ENCODE peak calls at places on chromosomes 3 and 15, in seven cellular contexts. A is HepG2, K is H1, Y is GM12892, C is SK-N-SH, T is K562, X is GM12878. E is an unnamed sample.

GRCh38 chr15:33045066-33045810 is 149.3 kb downstream of the FMN1 start:
- DNase-seq in X (no peak), C (no peak), Y (no peak), A (no peak), T (no peak), K (no peak), E (no peak)

GRCh38 chr3:161231861-161232260 is 10.8 kb downstream of the NMD3 start:
- DNase-seq in X (no peak), Y (no peak), K (no peak), C (no peak), T (no peak), A (no peak), E (no peak)

GRCh38 chr3:72186485-72186864 is 401.5 kb upstream of the PROK2 start:
- DNase-seq in T (no peak), K (no peak), A (no peak), X (no peak), C (no peak), Y (no peak), E (no peak)

GRCh38 chr3:139317660-139318430 is 26.0 kb upstream of the MRPS22 start:
- DNase-seq in T (peak; percentile 70), Y (no peak), C (no peak), A (no peak), K (no peak), X (no peak), E (no peak)

GRCh38 chr3:23258110-23258509 is 55.0 kb downstream of the UBE2E2 start:
- DNase-seq in A (no peak), Y (no peak), K (no peak), T (no peak), X (no peak), C (no peak), E (no peak)

GRCh38 chr3:61356678-61357077 is 105.4 kb upstream of the FHIT start:
- DNase-seq in C (no peak), A (peak; percentile 2), T (no peak), K (no peak), Y (no peak), X (no peak), E (no peak)

GRCh38 chr3:133779626-133780203 is 25.9 kb upstream of the SRPRB start:
- DNase-seq in C (no peak), T (no peak), A (no peak), Y (no peak), X (no peak), K (no peak), E (no peak)

GRCh38 chr3:60610441-60611112 is 640.7 kb downstream of the FHIT start:
- DNase-seq in K (no peak), A (no peak), Y (no peak), C (no peak), T (no peak), X (no peak), E (no peak)

GRCh38 chr15:38991126-38991525 is 426.5 kb upstream of the RASGRP1 start:
- DNase-seq in A (peak; percentile 13), T (no peak), K (no peak), X (no peak), C (peak; percentile 36), Y (no peak), E (no peak)

GRCh38 chr3:115217678-115218451 is 70.8 kb upstream of the ZBTB20 start:
- DNase-seq in X (no peak), T (peak; percentile 6), C (peak; percentile 35), Y (no peak), K (no peak), A (peak; percentile 32), E (no peak)

GRCh38 chr3:71859128-71859519 is 74.2 kb upstream of the PROK2 start:
- DNase-seq in Y (no peak), X (no peak), K (no peak), A (peak; percentile 16), T (no peak), C (peak; percentile 55), E (no peak)

GRCh38 chr3:168688267-168688666 is 592.5 kb upstream of the GOLIM4 start:
- DNase-seq in K (no peak), A (no peak), C (no peak), X (no peak), T (no peak), Y (no peak), E (no peak)

GRCh38 chr3:169923189-169923588 is 11.8 kb downstream of the SAMD7 start:
- DNase-seq in T (no peak), X (no peak), K (no peak), A (peak; percentile 6), C (peak; percentile 76), Y (no peak), E (no peak)

GRCh38 chr3:112845772-112846171 is 892 bp downstream of the CD200R1L start:
- DNase-seq in X (no peak), A (no peak), K (no peak), C (no peak), Y (no peak), T (no peak), E (no peak)

GRCh38 chr15:92159481-92159880 is 234.2 kb upstream of the ST8SIA2 start:
- DNase-seq in Y (no peak), C (no peak), T (no peak), A (no peak), X (no peak), K (no peak), E (no peak)

GRCh38 chr15:67091073-67091965 is 25.9 kb downstream of the SMAD3 start:
- DNase-seq in A (no peak), X (peak; percentile 80), Y (no peak), C (peak; percentile 81), K (no peak), T (peak; percentile 85), E (no peak)

GRCh38 chr3:78863294-78864203 is 904.2 kb downstream of the ROBO1 start:
- DNase-seq in X (no peak), C (no peak), A (no peak), T (no peak), Y (no peak), K (no peak), E (no peak)

GRCh38 chr3:131174752-131175151 is 148.1 kb downstream of the NEK11 start:
- DNase-seq in C (no peak), K (no peak), X (peak; percentile 27), T (no peak), Y (no peak), A (no peak), E (peak; percentile 10)

GRCh38 chr3:14687360-14687759 is 12.4 kb downstream of the C3orf20 start:
- DNase-seq in Y (no peak), A (no peak), X (no peak), K (no peak), C (no peak), T (no peak), E (no peak)

GRCh38 chr3:21390136-21390535 is 360.9 kb downstream of the ZNF385D start:
- DNase-seq in T (no peak), C (no peak), Y (no peak), K (no peak), X (no peak), A (no peak), E (no peak)

GRCh38 chr3:11720220-11721113 is 76.8 kb upstream of the VGLL4 start:
- DNase-seq in Y (peak; percentile 26), C (peak; percentile 76), K (peak; percentile 69), X (no peak), A (peak; percentile 46), T (peak; percentile 42), E (peak; percentile 30)

GRCh38 chr3:42688016-42688415 is 2.7 kb downstream of the KLHL40 start:
- DNase-seq in X (no peak), A (no peak), Y (no peak), K (no peak), C (no peak), T (no peak), E (no peak)

GRCh38 chr15:69786136-69786701 is 311.5 kb downstream of the TLE3 start:
- DNase-seq in C (no peak), A (no peak), K (no peak), X (no peak), Y (no peak), T (no peak), E (no peak)

GRCh38 chr15:66862111-66862815 is 160.2 kb downstream of the SMAD6 start:
- DNase-seq in K (no peak), X (no peak), A (no peak), Y (no peak), T (no peak), C (no peak), E (no peak)

GRCh38 chr3:136437006-136437405 is 186.9 kb downstream of the PCCB start:
- DNase-seq in K (no peak), X (no peak), C (no peak), A (no peak), T (peak; percentile 2), Y (no peak), E (no peak)

GRCh38 chr3:105868450-105868744 is 415 bp downstream of the CBLB start:
- DNase-seq in C (peak; percentile 76), Y (peak; percentile 14), X (no peak), A (peak; percentile 35), K (peak; percentile 66), T (peak; percentile 12), E (no peak)

DNA sequence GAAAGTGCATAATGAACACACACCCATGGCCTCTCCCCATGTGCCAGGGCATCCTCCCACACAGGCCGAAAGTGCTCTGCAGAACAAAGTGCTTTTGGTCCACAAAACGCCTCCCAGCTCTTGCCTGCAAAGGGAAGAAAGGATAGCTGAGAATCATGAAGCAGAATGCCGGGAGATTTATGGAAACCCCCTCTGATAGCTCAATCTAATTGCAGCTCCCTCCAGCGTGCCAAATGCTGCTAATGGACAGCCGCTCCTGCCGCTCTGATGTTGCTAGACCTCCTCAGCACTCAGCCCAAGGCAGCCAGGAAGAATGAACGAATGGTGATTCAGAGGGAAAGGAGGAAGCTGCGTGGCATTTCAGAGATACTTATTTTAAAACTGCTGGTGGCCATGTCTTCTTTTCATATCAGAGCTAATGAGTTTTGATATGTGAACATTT is 145.3 kb downstream of the TJP1 start:
- DNase-seq in X (no peak), K (no peak), Y (no peak), C (peak; percentile 56), T (no peak), A (no peak), E (no peak)
- TF ChIP-seq TAF1 in X (no peak), K (no peak), Y (no peak), C (no peak), T (no peak), A (no peak), E (no peak)

GRCh38 chr15:90412356-90413194 is 24.5 kb downstream of the IQGAP1 start:
- DNase-seq in X (peak; percentile 72), A (no peak), K (no peak), T (no peak), C (no peak), Y (no peak), E (no peak)
- TF ChIP-seq TAF1 in X (no peak), A (no peak), K (no peak), T (no peak), C (no peak), Y (no peak), E (no peak)

DNA sequence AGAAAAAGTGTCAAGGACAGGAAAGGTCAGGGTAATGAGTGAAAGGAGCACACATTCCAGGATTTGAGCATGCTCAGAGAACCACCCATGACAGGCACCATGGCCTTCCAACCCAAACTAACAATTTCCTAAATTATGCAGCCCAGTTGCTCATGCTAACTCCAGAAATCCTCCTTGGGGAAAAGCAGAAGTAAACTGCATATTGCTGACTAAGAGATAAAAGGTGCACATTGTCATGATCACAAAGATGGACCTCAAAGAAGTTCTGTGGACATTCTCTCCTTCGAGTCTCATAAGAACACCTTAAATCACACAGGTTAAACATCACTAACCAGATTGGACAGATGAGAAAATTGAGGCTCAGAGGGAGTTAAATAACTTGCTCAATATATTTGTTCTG is 97.6 kb upstream of the SLC25A36 start:
- DNase-seq in A (no peak), C (no peak), T (no peak), X (no peak), K (no peak), Y (no peak), E (no peak)
- TF ChIP-seq TAF1 in A (no peak), C (no peak), T (no peak), X (no peak), K (no peak), Y (no peak), E (no peak)

GRCh38 chr15:101479851-101480612 is 9.5 kb downstream of the PCSK6 start:
- DNase-seq in T (no peak), A (no peak), C (no peak), K (no peak), Y (no peak), X (no peak), E (no peak)
- TF ChIP-seq TAF1 in T (no peak), A (no peak), C (no peak), K (no peak), Y (no peak), X (no peak), E (no peak)

E was measured in GM12891.